ENCODE peak calls at places on chromosomes 13 and 19, in six cellular contexts. P is EL, W is amygdala, Z is choroid plexus epithelial cell, O is endothelial cell, U is fibroblast of the aortic adventitia. I is an unnamed sample.

GRCh38 chr13:44141213-44141724 is 232.4 kb upstream of the SERP2 start:
- DNase-seq in O (no peak), U (peak), Z (no peak), W (no peak), P (peak), I (peak)

GRCh38 chr19:5676711-5677110 is 3.6 kb downstream of the MICOS13 start:
- DNase-seq in W (no peak), U (no peak), O (no peak), Z (no peak), P (no peak), I (no peak)

GRCh38 chr19:17209126-17210036 is 5.8 kb upstream of the USE1 start:
- DNase-seq in O (peak), P (peak), U (no peak), Z (peak), W (no peak), I (peak)

GRCh38 chr19:13984875-13985741 is 21.0 kb downstream of the RFX1 start:
- DNase-seq in U (no peak), P (no peak), O (no peak), W (no peak), Z (no peak), I (no peak)

GRCh38 chr19:49678970-49679831 is 2.1 kb downstream of the PRMT1 start:
- DNase-seq in P (no peak), Z (no peak), W (no peak), U (no peak), O (no peak), I (no peak)

GRCh38 chr19:7699422-7700127 is 2.4 kb downstream of the FCER2 start:
- DNase-seq in O (no peak), U (peak), Z (no peak), W (no peak), P (no peak), I (no peak)

GRCh38 chr19:31377736-31378135 is 28.5 kb upstream of the TSHZ3 start:
- DNase-seq in O (no peak), W (no peak), Z (no peak), U (peak), P (no peak), I (no peak)

GRCh38 chr19:10321874-10322835 is 6.3 kb upstream of the FDX2 start:
- DNase-seq in U (no peak), W (no peak), Z (no peak), O (no peak), P (no peak), I (no peak)

GRCh38 chr19:17090501-17091074 is 15.0 kb downstream of the MYO9B start:
- DNase-seq in P (peak), W (no peak), U (no peak), O (no peak), Z (no peak), I (no peak)

GRCh38 chr13:59746291-59746962 is 417.3 kb downstream of the DIAPH3 start:
- DNase-seq in Z (peak), W (no peak), O (no peak), P (peak), U (peak), I (peak)

GRCh38 chr19:54147676-54148075 is 10.1 kb downstream of the CNOT3 start:
- DNase-seq in Z (no peak), U (peak), P (no peak), O (no peak), W (no peak), I (no peak)

GRCh38 chr13:31742102-31742695 is 2.9 kb downstream of the RXFP2 start:
- DNase-seq in U (peak), W (no peak), P (peak), O (peak), Z (peak), I (peak)

GRCh38 chr13:25329706-25330105 is 28.3 kb downstream of the NUP58 start:
- DNase-seq in P (peak), Z (peak), O (no peak), W (no peak), U (no peak), I (no peak)

GRCh38 chr19:18257503-18258470 is 16.5 kb downstream of the IQCN start:
- DNase-seq in P (no peak), Z (no peak), O (no peak), W (no peak), U (no peak), I (no peak)

GRCh38 chr13:51425410-51426042 is 27.3 kb downstream of the INTS6 start:
- DNase-seq in W (no peak), Z (peak), O (no peak), P (peak), U (peak), I (peak)

I was measured in astrocyte of the hippocampus.